ENCODE peak calls at places on chromosomes 6 and 20, in five cellular contexts. U is T-helper 2 cell, J is NCI-H2107, T is germinal center, C is HT1080. L is an unnamed sample.

GRCh38 chr6:116267879-116268588 is 11.7 kb downstream of the TSPYL1 start:
- DNase-seq in U (no peak), J (no peak), T (no peak), C (peak), L (no peak)

GRCh38 chr6:169035381-169036280 is 218.0 kb downstream of the THBS2 start:
- DNase-seq in U (no peak), J (no peak), T (no peak), C (peak), L (no peak)

GRCh38 chr6:166754218-166755030 is 127.4 kb upstream of the RPS6KA2 start:
- DNase-seq in U (no peak), J (no peak), T (no peak), C (no peak), L (no peak)

GRCh38 chr20:41268402-41268801 is 49.1 kb downstream of the ZHX3 start:
- DNase-seq in U (no peak), J (no peak), T (no peak), C (no peak), L (no peak)

GRCh38 chr20:2146080-2146867 is 44.6 kb downstream of the STK35 start:
- DNase-seq in U (no peak), J (no peak), T (no peak), C (no peak), L (no peak)

GRCh38 chr6:127376685-127377084 is 33.3 kb upstream of the ECHDC1 start:
- DNase-seq in U (no peak), J (no peak), T (no peak), C (no peak), L (no peak)

GRCh38 chr6:1399085-1399780 is 9.9 kb downstream of the FOXF2 start:
- DNase-seq in U (no peak), J (no peak), T (no peak), C (no peak), L (no peak)

GRCh38 chr6:21188505-21189223 is 404.9 kb upstream of the SOX4 start:
- DNase-seq in U (no peak), J (no peak), T (no peak), C (peak), L (no peak)

GRCh38 chr20:47392015-47392720 is 35.7 kb upstream of the ZMYND8 start:
- DNase-seq in U (no peak), J (no peak), T (peak), C (peak), L (no peak)

GRCh38 chr6:152130441-152130840 is 323.0 kb downstream of the ESR1 start:
- DNase-seq in U (no peak), J (no peak), T (no peak), C (no peak), L (no peak)

GRCh38 chr20:2816583-2817340 is 598 bp downstream of the TMEM239 start:
- DNase-seq in U (no peak), J (no peak), T (no peak), C (no peak), L (no peak)

GRCh38 chr6:52416629-52417151 is 3.5 kb upstream of the EFHC1 start:
- DNase-seq in U (no peak), J (no peak), T (peak), C (peak), L (peak)

GRCh38 chr6:84762941-84763396 is 1.4 kb downstream of the TBX18 start:
- DNase-seq in U (no peak), J (no peak), T (no peak), C (no peak), L (no peak)

GRCh38 chr20:23061713-23062561 is 12.5 kb upstream of the THBD start:
- DNase-seq in U (no peak), J (no peak), T (no peak), C (peak), L (no peak)

GRCh38 chr6:94127716-94128115 is 708.4 kb upstream of the EPHA7 start:
- DNase-seq in U (no peak), J (no peak), T (no peak), C (no peak), L (no peak)

GRCh38 chr6:132122871-132123270 is 171.7 kb upstream of the CCN2 start:
- DNase-seq in U (no peak), J (no peak), T (no peak), C (peak), L (no peak)

GRCh38 chr6:30317913-30318589 is 8.7 kb upstream of the TRIM39 start:
- DNase-seq in U (no peak), J (no peak), T (no peak), C (no peak), L (no peak)

GRCh38 chr20:33709398-33709797 is 10.7 kb downstream of the PXMP4 start:
- DNase-seq in U (no peak), J (no peak), T (no peak), C (no peak), L (no peak)

GRCh38 chr6:107489636-107490567 is at the start of gene SOBP:
- DNase-seq in U (no peak), J (peak), T (peak), C (peak), L (peak)

GRCh38 chr20:11850901-11851300 is 66.8 kb upstream of the BTBD3 start:
- DNase-seq in U (no peak), J (no peak), T (no peak), C (peak), L (no peak)

GRCh38 chr6:155212106-155212505 is 51.7 kb upstream of the CLDN20 start:
- DNase-seq in U (no peak), J (no peak), T (no peak), C (no peak), L (no peak)

GRCh38 chr6:106170030-106170791 is 84.1 kb downstream of the PRDM1 start:
- DNase-seq in U (no peak), J (no peak), T (no peak), C (no peak), L (no peak)

GRCh38 chr20:25863536-25864325 is 167.1 kb upstream of the ZNF337 start:
- DNase-seq in U (no peak), J (no peak), T (no peak), C (no peak), L (no peak)

GRCh38 chr6:128657181-128657580 is 136.8 kb upstream of the PTPRK start:
- DNase-seq in U (no peak), J (no peak), T (no peak), C (no peak), L (no peak)

GRCh38 chr20:54622338-54623280 is 147.2 kb downstream of the DOK5 start:
- DNase-seq in U (no peak), J (no peak), T (no peak), C (no peak), L (no peak)

GRCh38 chr6:161242779-161243693 is 30.8 kb downstream of the AGPAT4 start:
- DNase-seq in U (no peak), J (no peak), T (no peak), C (no peak), L (peak)

GRCh38 chr6:132052096-132052495 is 100.9 kb upstream of the CCN2 start:
- DNase-seq in U (no peak), J (no peak), T (no peak), C (no peak), L (no peak)

GRCh38 chr6:130282234-130282995 is 59.7 kb upstream of the SAMD3 start:
- DNase-seq in U (no peak), J (no peak), T (peak), C (no peak), L (peak)

GRCh38 chr6:128508588-128509296 is 11.7 kb downstream of the PTPRK start:
- DNase-seq in U (no peak), J (no peak), T (no peak), C (peak), L (no peak)

GRCh38 chr6:109362102-109362884 is 20.0 kb downstream of the CD164 start:
- DNase-seq in U (no peak), J (no peak), T (no peak), C (no peak), L (no peak)

GRCh38 chr6:43307451-43308100 is 1.1 kb downstream of the CRIP3 start:
- DNase-seq in U (no peak), J (no peak), T (no peak), C (no peak), L (no peak)

GRCh38 chr6:254011-254410 is 38.3 kb upstream of the DUSP22 start:
- DNase-seq in U (no peak), J (no peak), T (no peak), C (no peak), L (no peak)

GRCh38 chr20:237479-237878 is 10.4 kb downstream of the DEFB129 start:
- DNase-seq in U (no peak), J (no peak), T (peak), C (no peak), L (no peak)

GRCh38 chr6:6711832-6712231 is 123.3 kb downstream of the LY86 start:
- DNase-seq in U (no peak), J (no peak), T (peak), C (no peak), L (no peak)

GRCh38 chr6:32785781-32786533 is 22.6 kb upstream of the HLA-DQB2 start:
- DNase-seq in U (no peak), J (peak), T (peak), C (peak), L (peak)

GRCh38 chr6:79048611-79049010 is 29.4 kb downstream of the PHIP start:
- DNase-seq in U (no peak), J (no peak), T (no peak), C (peak), L (no peak)

GRCh38 chr6:36963451-36964290 is 9.1 kb downstream of the PI16 start:
- DNase-seq in U (no peak), J (no peak), T (peak), C (peak), L (no peak)

GRCh38 chr6:71107935-71108420 is 151.1 kb upstream of the B3GAT2 start:
- DNase-seq in U (no peak), J (peak), T (no peak), C (peak), L (no peak)

GRCh38 chr6:150175611-150176151 is 32.8 kb downstream of the PPP1R14C start:
- DNase-seq in U (no peak), J (peak), T (no peak), C (no peak), L (no peak)

L was measured in activated gamma-delta T cell treated with Interleukin-2 at 50 U/mL for 16 hours.